ENCODE peak calls at places on chromosomes 2 and 18, in six cellular contexts. F is M059J, L is foreskin fibroblast, P is HTR-8/SVneo, W is glomerular endothelial cell, Z is OCI-M1. T is an unnamed sample.

GRCh38 chr18:4353853-4354418 is 101.2 kb downstream of the DLGAP1 start:
- DNase-seq in F (no peak), L (no peak), P (no peak), W (no peak), Z (no peak), T (no peak)

GRCh38 chr2:197498627-197498936 is 1.1 kb downstream of the HSPD1 start:
- DNase-seq in F (no peak), L (no peak), P (no peak), W (no peak), Z (no peak), T (no peak)

GRCh38 chr2:235063501-235063961 is 111.7 kb downstream of the SH3BP4 start:
- DNase-seq in F (no peak), L (no peak), P (no peak), W (no peak), Z (no peak), T (no peak)

GRCh38 chr2:63903003-63903402 is 61.3 kb downstream of the UGP2 start:
- DNase-seq in F (peak; percentile 26), L (peak; percentile 24), P (no peak), W (no peak), Z (no peak), T (peak; percentile 3)

GRCh38 chr18:10412933-10413332 is 41.5 kb upstream of the APCDD1 start:
- DNase-seq in F (peak; percentile 38), L (no peak), P (no peak), W (no peak), Z (no peak), T (peak; percentile 85)

GRCh38 chr2:112834379-112835014 is 2.1 kb downstream of the IL1B start:
- DNase-seq in F (peak; percentile 69), L (peak; percentile 47), P (no peak), W (no peak), Z (no peak), T (no peak)

GRCh38 chr2:157264099-157264498 is 6.6 kb downstream of the GALNT5 start:
- DNase-seq in F (peak; percentile 67), L (peak; percentile 4), P (no peak), W (no peak), Z (peak; percentile 35), T (no peak)

GRCh38 chr2:144596074-144596871 is 76.4 kb upstream of the ZEB2 start:
- DNase-seq in F (peak; percentile 76), L (peak; percentile 58), P (peak; percentile 13), W (peak; percentile 64), Z (peak; percentile 80), T (peak; percentile 56)

GRCh38 chr18:38940475-38940862 is 1374.9 kb upstream of the CELF4 start:
- DNase-seq in F (no peak), L (no peak), P (no peak), W (no peak), Z (no peak), T (no peak)

GRCh38 chr2:68745006-68745405 is 10.4 kb downstream of the ARHGAP25 start:
- DNase-seq in F (no peak), L (no peak), P (no peak), W (no peak), Z (no peak), T (no peak)

GRCh38 chr2:85156141-85156540 is 22.9 kb downstream of the TCF7L1 start:
- DNase-seq in F (no peak), L (no peak), P (no peak), W (no peak), Z (no peak), T (no peak)

GRCh38 chr18:63138469-63139340 is 180.9 kb downstream of the BCL2 start:
- DNase-seq in F (peak; percentile 36), L (peak; percentile 56), P (no peak), W (no peak), Z (peak; percentile 35), T (no peak)

GRCh38 chr2:236670235-236670620 is 100.6 kb downstream of the ACKR3 start:
- DNase-seq in F (no peak), L (no peak), P (no peak), W (no peak), Z (no peak), T (no peak)

T was measured in MCF 10A.